ENCODE peak calls at places on chromosomes 16 and 17, in seven cellular contexts. L is neuronal stem cell, B is IMR-90, Z is trophoblast cell, M is mesenchymal stem cell, O is H9, N is H1. K is an unnamed sample.

GRCh38 chr17:41710472-41711090 is 1.6 kb upstream of the GAST start:
- DNase-seq in L (no peak), B (peak; percentile 75), Z (peak; percentile 7), M (peak; percentile 72), O (no peak), N (no peak), K (no peak)

GRCh38 chr16:2815299-2815771 is 1.7 kb upstream of the PRSS21 start:
- DNase-seq in L (no peak), B (no peak), Z (no peak), M (no peak), O (no peak), N (no peak), K (no peak)

GRCh38 chr17:38602453-38602852 is 3.3 kb downstream of the SRCIN1 start:
- DNase-seq in L (no peak), B (no peak), Z (no peak), M (no peak), O (no peak), N (no peak), K (no peak)

GRCh38 chr17:14061666-14062560 is 7.4 kb upstream of the COX10 start:
- DNase-seq in L (no peak), B (peak; percentile 84), Z (peak; percentile 25), M (peak; percentile 91), O (no peak), N (no peak), K (peak; percentile 45)

GRCh38 chr17:11293480-11293879 is 52.5 kb downstream of the SHISA6 start:
- DNase-seq in L (no peak), B (no peak), Z (no peak), M (no peak), O (peak; percentile 36), N (no peak), K (peak; percentile 32)

GRCh38 chr16:30585022-30585399 is 486 bp downstream of the ZNF785 start:
- DNase-seq in L (no peak), B (no peak), Z (peak; percentile 28), M (no peak), O (peak; percentile 57), N (no peak), K (peak; percentile 70)

GRCh38 chr16:72480926-72481325 is 309.0 kb upstream of the PMFBP1 start:
- DNase-seq in L (no peak), B (no peak), Z (no peak), M (no peak), O (no peak), N (no peak), K (no peak)

GRCh38 chr16:70653406-70653805 is 7.0 kb downstream of the IL34 start:
- DNase-seq in L (no peak), B (no peak), Z (no peak), M (no peak), O (no peak), N (no peak), K (no peak)

GRCh38 chr17:45241315-45242011 is 19.8 kb downstream of the FMNL1 start:
- DNase-seq in L (peak; percentile 51), B (no peak), Z (peak; percentile 46), M (no peak), O (peak; percentile 77), N (no peak), K (peak; percentile 36)

GRCh38 chr17:41695134-41695661 is 6.5 kb downstream of the EIF1 start:
- DNase-seq in L (no peak), B (peak; percentile 22), Z (peak; percentile 26), M (peak; percentile 33), O (no peak), N (no peak), K (no peak)

GRCh38 chr17:5097101-5097834 is 14.4 kb downstream of the ZNF232 start:
- DNase-seq in L (peak; percentile 56), B (no peak), Z (peak; percentile 13), M (no peak), O (peak; percentile 97), N (peak; percentile 69), K (peak; percentile 90)

GRCh38 chr16:69823831-69824563 is 61.9 kb downstream of the WWP2 start:
- DNase-seq in L (no peak), B (no peak), Z (no peak), M (no peak), O (no peak), N (no peak), K (no peak)

GRCh38 chr17:80106176-80106575 is 4.8 kb downstream of the GAA start:
- DNase-seq in L (no peak), B (no peak), Z (no peak), M (no peak), O (no peak), N (no peak), K (no peak)

GRCh38 chr17:75763613-75764416 is 1.2 kb downstream of the GALK1 start:
- DNase-seq in L (no peak), B (no peak), Z (no peak), M (no peak), O (peak; percentile 39), N (no peak), K (no peak)

GRCh38 chr16:687499-687898 is 2.7 kb downstream of the WDR24 start:
- DNase-seq in L (no peak), B (no peak), Z (no peak), M (no peak), O (no peak), N (no peak), K (no peak)

GRCh38 chr17:6213859-6214258 is 143.7 kb downstream of the WSCD1 start:
- DNase-seq in L (no peak), B (no peak), Z (no peak), M (no peak), O (no peak), N (no peak), K (no peak)

GRCh38 chr16:1089822-1090619 is 6.0 kb downstream of the C1QTNF8 start:
- DNase-seq in L (no peak), B (no peak), Z (no peak), M (no peak), O (no peak), N (no peak), K (no peak)

GRCh38 chr17:68101992-68102758 is 66.6 kb downstream of the KPNA2 start:
- DNase-seq in L (no peak), B (no peak), Z (peak; percentile 34), M (peak; percentile 22), O (no peak), N (no peak), K (no peak)

GRCh38 chr16:27721548-27722265 is 171.8 kb downstream of the KATNIP start:
- DNase-seq in L (no peak), B (peak; percentile 78), Z (peak; percentile 98), M (peak; percentile 66), O (no peak), N (no peak), K (no peak)

GRCh38 chr17:75260679-75261335 is 599 bp downstream of the GGA3 start:
- DNase-seq in L (no peak), B (peak; percentile 24), Z (peak; percentile 13), M (peak; percentile 70), O (no peak), N (no peak), K (no peak)

GRCh38 chr17:57853695-57854094 is 3.9 kb upstream of the MRPS23 start:
- DNase-seq in L (no peak), B (no peak), Z (no peak), M (no peak), O (no peak), N (no peak), K (no peak)

GRCh38 chr17:82849076-82849945 is 9.5 kb upstream of the ZNF750 start:
- DNase-seq in L (no peak), B (no peak), Z (no peak), M (no peak), O (no peak), N (no peak), K (no peak)

GRCh38 chr16:23877107-23878070 is 41.6 kb downstream of the PRKCB start:
- DNase-seq in L (no peak), B (no peak), Z (no peak), M (no peak), O (peak; percentile 31), N (no peak), K (peak; percentile 19)

GRCh38 chr17:40355123-40355803 is 9.3 kb downstream of the GJD3 start:
- DNase-seq in L (peak; percentile 72), B (peak; percentile 43), Z (peak; percentile 79), M (peak; percentile 68), O (peak; percentile 95), N (no peak), K (peak; percentile 79)

GRCh38 chr16:71792176-71792575 is 16.5 kb downstream of the AP1G1 start:
- DNase-seq in L (no peak), B (no peak), Z (no peak), M (no peak), O (no peak), N (no peak), K (no peak)

GRCh38 chr16:75301804-75302203 is 50.4 kb upstream of the BCAR1 start:
- DNase-seq in L (no peak), B (peak; percentile 67), Z (no peak), M (peak; percentile 37), O (no peak), N (no peak), K (no peak)

GRCh38 chr17:50813583-50813982 is 21.8 kb upstream of the WFIKKN2 start:
- DNase-seq in L (no peak), B (no peak), Z (no peak), M (no peak), O (no peak), N (no peak), K (no peak)

DNA sequence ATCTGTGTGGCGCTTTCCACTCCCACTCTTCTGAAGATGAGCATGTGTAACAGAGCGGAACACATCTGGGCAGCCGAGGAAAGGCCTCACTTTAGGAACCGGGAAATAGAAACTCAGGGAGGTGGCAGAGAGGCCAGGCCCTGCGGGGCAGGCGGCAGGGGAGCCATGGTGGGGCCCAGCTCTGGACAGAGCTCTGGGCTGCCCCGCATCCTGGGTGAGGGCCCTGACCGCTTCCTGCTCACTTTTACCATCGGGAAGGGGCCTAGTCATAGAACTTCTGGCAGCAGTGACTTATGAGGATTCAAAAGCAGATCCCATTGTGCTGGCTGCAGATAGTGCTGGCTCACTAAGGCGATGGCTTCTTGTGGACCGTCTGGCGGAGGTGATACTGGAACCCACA is 22.6 kb downstream of the COX4I1 start:
- DNase-seq in L (no peak), B (no peak), Z (no peak), M (peak; percentile 7), O (no peak), N (no peak), K (no peak)
- H3K4ac ChIP-seq in L (no peak overlapping the region), B (no peak overlapping the region), Z (no peak overlapping the region), M (no peak overlapping the region), O (no peak overlapping the region), N (no peak overlapping the region), K (no peak overlapping the region)

GRCh38 chr17:55964191-55964590 is 189.1 kb upstream of the ANKFN1 start:
- DNase-seq in L (no peak), B (no peak), Z (peak; percentile 52), M (no peak), O (no peak), N (no peak), K (no peak)
- H3K4ac ChIP-seq in L (no peak overlapping the region), B (no peak overlapping the region), Z (no peak overlapping the region), M (no peak overlapping the region), O (no peak overlapping the region), N (no peak overlapping the region), K (no peak overlapping the region)

GRCh38 chr16:89400740-89401139 is 89.6 kb downstream of the ANKRD11 start:
- DNase-seq in L (no peak), B (no peak), Z (peak; percentile 55), M (no peak), O (no peak), N (no peak), K (no peak)
- H3K4ac ChIP-seq in L (no peak overlapping the region), B (no peak overlapping the region), Z (peak overlapping the region; percentile 84), M (no peak overlapping the region), O (no peak overlapping the region), N (no peak overlapping the region), K (no peak overlapping the region)

DNA sequence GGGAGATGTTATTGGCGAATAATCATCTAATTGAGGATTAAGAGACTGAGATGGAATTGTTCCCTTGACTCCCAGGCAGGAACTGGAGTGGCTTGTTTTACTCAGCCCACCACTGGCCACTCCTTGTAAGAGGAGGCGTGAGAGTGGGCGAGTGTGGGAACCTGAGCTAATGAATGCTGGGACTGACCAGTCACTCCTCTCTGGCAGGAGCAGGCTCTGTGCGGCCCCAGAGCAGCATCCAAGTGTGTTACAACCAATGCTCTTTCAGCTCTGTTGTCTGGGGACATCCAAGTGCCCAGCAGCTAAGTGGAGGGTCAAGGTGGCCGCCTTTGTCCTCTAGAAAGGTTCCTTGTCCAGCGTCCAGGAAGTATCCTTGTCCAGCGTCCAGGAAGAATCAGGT is 739.9 kb downstream of the CDH8 start:
- DNase-seq in L (no peak), B (no peak), Z (no peak), M (no peak), O (no peak), N (no peak), K (no peak)
- H3K4ac ChIP-seq in L (no peak overlapping the region), B (no peak overlapping the region), Z (no peak overlapping the region), M (no peak overlapping the region), O (no peak overlapping the region), N (no peak overlapping the region), K (no peak overlapping the region)